ENCODE peak calls at places on chromosomes 7 and 10, in four cellular contexts. J, Z, T and Q are unnamed samples.

GRCh38 chr10:64271508-64271907 is 750.3 kb downstream of the REEP3 start:
- DNase-seq in J (no peak), Z (no peak), T (no peak), Q (no peak)

GRCh38 chr7:86914468-86915054 is 144.9 kb downstream of the ELAPOR2 start:
- DNase-seq in J (no peak), Z (peak), T (no peak), Q (no peak)

GRCh38 chr7:25754333-25754732 is 397.7 kb upstream of the NFE2L3 start:
- DNase-seq in J (no peak), Z (no peak), T (no peak), Q (no peak)

GRCh38 chr10:86686972-86687371 is 18.7 kb downstream of the LDB3 start:
- DNase-seq in J (no peak), Z (no peak), T (no peak), Q (no peak)

GRCh38 chr7:156731651-156732050 is 91.1 kb downstream of the RNF32 start:
- DNase-seq in J (no peak), Z (peak), T (no peak), Q (no peak)

GRCh38 chr10:119483839-119484238 is 58.7 kb downstream of the RGS10 start:
- DNase-seq in J (no peak), Z (no peak), T (no peak), Q (peak)

GRCh38 chr10:24579448-24579847 is 144.2 kb downstream of the ARHGAP21 start:
- DNase-seq in J (no peak), Z (no peak), T (no peak), Q (no peak)

GRCh38 chr10:69902835-69903535 is 101.3 kb downstream of the COL13A1 start:
- DNase-seq in J (no peak), Z (no peak), T (no peak), Q (no peak)

GRCh38 chr7:42770106-42770505 is 141.8 kb downstream of the C7orf25 start:
- DNase-seq in J (no peak), Z (peak), T (no peak), Q (no peak)

GRCh38 chr10:101848894-101849351 is 5.3 kb upstream of the KCNIP2 start:
- DNase-seq in J (no peak), Z (no peak), T (no peak), Q (peak)